ENCODE peak calls at places on chromosomes 3 and 15, in ten cellular contexts. Z, X, V, S, C, Y, Q, I, T and G are unnamed samples.

GRCh38 chr3:16864610-16865313 is 20.0 kb upstream of the PLCL2 start:
- DNase-seq in Z (no peak), X (no peak), V (no peak), S (no peak), C (no peak), Y (no peak), Q (no peak), I (no peak), T (no peak), G (no peak)

GRCh38 chr3:157290761-157291160 is 130.8 kb upstream of the CCNL1 start:
- DNase-seq in Z (no peak), X (no peak), V (no peak), S (peak; percentile 19), C (no peak), Y (no peak), Q (no peak), I (no peak), T (no peak), G (no peak)

GRCh38 chr15:32838820-32839219 is 121.0 kb downstream of the GREM1 start:
- DNase-seq in Z (no peak), X (no peak), V (no peak), S (peak; percentile 96), C (no peak), Y (no peak), Q (no peak), I (peak; percentile 20), T (no peak), G (no peak)

GRCh38 chr3:52614689-52615088 is 71.0 kb downstream of the PBRM1 start:
- DNase-seq in Z (no peak), X (no peak), V (no peak), S (no peak), C (no peak), Y (no peak), Q (no peak), I (no peak), T (no peak), G (no peak)

GRCh38 chr15:77098572-77098971 is 27.7 kb upstream of the TSPAN3 start:
- DNase-seq in Z (no peak), X (no peak), V (no peak), S (no peak), C (no peak), Y (no peak), Q (no peak), I (no peak), T (no peak), G (no peak)

GRCh38 chr15:29141206-29141907 is 128.3 kb downstream of the NSMCE3 start:
- DNase-seq in Z (no peak), X (no peak), V (peak; percentile 6), S (peak; percentile 30), C (no peak), Y (no peak), Q (peak; percentile 49), I (no peak), T (no peak), G (peak; percentile 62)

GRCh38 chr15:88792342-88793282 is 10.6 kb upstream of the ACAN start:
- DNase-seq in Z (no peak), X (no peak), V (no peak), S (no peak), C (no peak), Y (no peak), Q (no peak), I (no peak), T (no peak), G (no peak)

GRCh38 chr3:11690863-11691833 is 47.4 kb upstream of the VGLL4 start:
- DNase-seq in Z (no peak), X (no peak), V (no peak), S (no peak), C (no peak), Y (no peak), Q (no peak), I (peak; percentile 5), T (no peak), G (no peak)

GRCh38 chr3:66138336-66139234 is 82.2 kb upstream of the SLC25A26 start:
- DNase-seq in Z (no peak), X (peak; percentile 86), V (no peak), S (peak; percentile 64), C (no peak), Y (no peak), Q (no peak), I (peak; percentile 38), T (peak; percentile 76), G (no peak)

GRCh38 chr3:152650177-152650576 is 184.8 kb upstream of the P2RY1 start:
- DNase-seq in Z (no peak), X (no peak), V (no peak), S (no peak), C (no peak), Y (no peak), Q (no peak), I (no peak), T (no peak), G (no peak)

GRCh38 chr3:65466300-65466988 is 572.3 kb downstream of the MAGI1 start:
- DNase-seq in Z (no peak), X (no peak), V (no peak), S (no peak), C (no peak), Y (no peak), Q (no peak), I (no peak), T (no peak), G (no peak)

GRCh38 chr15:67967871-67968423 is 86.2 kb upstream of the PIAS1 start:
- DNase-seq in Z (peak; percentile 17), X (peak; percentile 85), V (no peak), S (peak; percentile 67), C (no peak), Y (peak; percentile 7), Q (peak; percentile 84), I (peak; percentile 42), T (peak; percentile 77), G (no peak)

GRCh38 chr3:139548801-139549200 is 9.3 kb upstream of the RBP1 start:
- DNase-seq in Z (no peak), X (no peak), V (no peak), S (no peak), C (no peak), Y (no peak), Q (peak; percentile 31), I (no peak), T (no peak), G (no peak)

GRCh38 chr3:151282921-151283320 is 4.6 kb upstream of the P2RY14 start:
- DNase-seq in Z (no peak), X (no peak), V (no peak), S (peak; percentile 57), C (no peak), Y (no peak), Q (no peak), I (peak; percentile 79), T (peak; percentile 59), G (no peak)

GRCh38 chr15:31236184-31237041 is 90.2 kb upstream of the KLF13 start:
- DNase-seq in Z (no peak), X (no peak), V (no peak), S (peak; percentile 86), C (no peak), Y (no peak), Q (no peak), I (no peak), T (peak; percentile 60), G (peak; percentile 93)

GRCh38 chr15:77549552-77550274 is 83.0 kb downstream of the LINGO1 start:
- DNase-seq in Z (no peak), X (no peak), V (no peak), S (no peak), C (no peak), Y (no peak), Q (no peak), I (no peak), T (no peak), G (no peak)

GRCh38 chr3:24485511-24485910 is 9.1 kb downstream of the THRB start:
- DNase-seq in Z (no peak), X (no peak), V (no peak), S (peak; percentile 32), C (no peak), Y (no peak), Q (no peak), I (no peak), T (no peak), G (no peak)

GRCh38 chr3:151093905-151094304 is 8.4 kb downstream of the MED12L start:
- DNase-seq in Z (no peak), X (no peak), V (no peak), S (no peak), C (no peak), Y (no peak), Q (no peak), I (no peak), T (no peak), G (no peak)

GRCh38 chr3:185488465-185488864 is 10.4 kb downstream of the TMEM41A start:
- DNase-seq in Z (no peak), X (no peak), V (no peak), S (no peak), C (no peak), Y (no peak), Q (no peak), I (no peak), T (no peak), G (no peak)

GRCh38 chr15:74541494-74542191 is 623 bp downstream of the ARID3B start:
- DNase-seq in Z (peak; percentile 49), X (no peak), V (peak; percentile 65), S (peak; percentile 76), C (peak; percentile 39), Y (peak; percentile 61), Q (no peak), I (no peak), T (peak; percentile 28), G (no peak)

GRCh38 chr3:179037361-179037760 is 34.2 kb downstream of the ZMAT3 start:
- DNase-seq in Z (peak; percentile 69), X (peak; percentile 92), V (peak; percentile 65), S (peak; percentile 96), C (no peak), Y (peak; percentile 10), Q (no peak), I (no peak), T (no peak), G (no peak)

GRCh38 chr3:32500880-32501784 is 1.5 kb downstream of the CMTM6 start:
- DNase-seq in Z (no peak), X (no peak), V (no peak), S (no peak), C (no peak), Y (no peak), Q (no peak), I (no peak), T (peak; percentile 18), G (no peak)

GRCh38 chr3:107211608-107212007 is 165.6 kb upstream of the CCDC54 start:
- DNase-seq in Z (no peak), X (no peak), V (no peak), S (no peak), C (no peak), Y (no peak), Q (no peak), I (no peak), T (no peak), G (no peak)